ENCODE peak calls at places on chromosome 7, in seven cellular contexts. B, U, T, N, M, V and K are unnamed samples.

GRCh38 chr7:19747740-19748339 is 25.6 kb downstream of the TMEM196 start:
- DNase-seq in B (no peak), U (peak; percentile 43), T (no peak), N (no peak), M (peak; percentile 39), V (peak; percentile 22), K (no peak)

GRCh38 chr7:92281031-92281430 is 35.3 kb downstream of the ANKIB1 start:
- DNase-seq in B (no peak), U (no peak), T (no peak), N (no peak), M (no peak), V (no peak), K (no peak)

GRCh38 chr7:79317728-79318127 is 135.7 kb downstream of the MAGI2 start:
- DNase-seq in B (no peak), U (peak; percentile 77), T (no peak), N (no peak), M (peak; percentile 92), V (peak; percentile 97), K (no peak)

GRCh38 chr7:22911889-22912288 is 89.2 kb upstream of the TOMM7 start:
- DNase-seq in B (no peak), U (no peak), T (no peak), N (no peak), M (peak; percentile 55), V (peak; percentile 29), K (no peak)

GRCh38 chr7:4073750-4074149 is 608.3 kb upstream of the FOXK1 start:
- DNase-seq in B (no peak), U (no peak), T (no peak), N (no peak), M (no peak), V (no peak), K (no peak)

GRCh38 chr7:115724400-115725056 is 306.0 kb downstream of the TFEC start:
- DNase-seq in B (no peak), U (peak; percentile 52), T (peak; percentile 14), N (no peak), M (no peak), V (no peak), K (no peak)

GRCh38 chr7:116167177-116167576 is 43.2 kb upstream of the TES start:
- DNase-seq in B (no peak), U (no peak), T (no peak), N (no peak), M (no peak), V (no peak), K (no peak)

GRCh38 chr7:140899883-140900282 is 24.8 kb downstream of the BRAF start:
- DNase-seq in B (no peak), U (no peak), T (no peak), N (no peak), M (no peak), V (no peak), K (no peak)

GRCh38 chr7:157253850-157254249 is 83.0 kb upstream of the DNAJB6 start:
- DNase-seq in B (no peak), U (no peak), T (peak; percentile 92), N (peak; percentile 74), M (no peak), V (no peak), K (peak; percentile 85)

GRCh38 chr7:149232362-149232761 is 7.1 kb upstream of the ZNF212 start:
- DNase-seq in B (no peak), U (no peak), T (no peak), N (no peak), M (no peak), V (no peak), K (no peak)

GRCh38 chr7:129845972-129846327 is 106.8 kb downstream of the UBE2H start:
- DNase-seq in B (no peak), U (peak; percentile 74), T (no peak), N (no peak), M (peak; percentile 94), V (peak; percentile 91), K (no peak)

GRCh38 chr7:34128762-34129161 is 223.4 kb downstream of the BMPER start:
- DNase-seq in B (no peak), U (no peak), T (no peak), N (no peak), M (peak; percentile 63), V (peak; percentile 61), K (no peak)

GRCh38 chr7:105178928-105179541 is 165.0 kb downstream of the KMT2E start:
- DNase-seq in B (no peak), U (no peak), T (no peak), N (no peak), M (no peak), V (no peak), K (no peak)

DNA sequence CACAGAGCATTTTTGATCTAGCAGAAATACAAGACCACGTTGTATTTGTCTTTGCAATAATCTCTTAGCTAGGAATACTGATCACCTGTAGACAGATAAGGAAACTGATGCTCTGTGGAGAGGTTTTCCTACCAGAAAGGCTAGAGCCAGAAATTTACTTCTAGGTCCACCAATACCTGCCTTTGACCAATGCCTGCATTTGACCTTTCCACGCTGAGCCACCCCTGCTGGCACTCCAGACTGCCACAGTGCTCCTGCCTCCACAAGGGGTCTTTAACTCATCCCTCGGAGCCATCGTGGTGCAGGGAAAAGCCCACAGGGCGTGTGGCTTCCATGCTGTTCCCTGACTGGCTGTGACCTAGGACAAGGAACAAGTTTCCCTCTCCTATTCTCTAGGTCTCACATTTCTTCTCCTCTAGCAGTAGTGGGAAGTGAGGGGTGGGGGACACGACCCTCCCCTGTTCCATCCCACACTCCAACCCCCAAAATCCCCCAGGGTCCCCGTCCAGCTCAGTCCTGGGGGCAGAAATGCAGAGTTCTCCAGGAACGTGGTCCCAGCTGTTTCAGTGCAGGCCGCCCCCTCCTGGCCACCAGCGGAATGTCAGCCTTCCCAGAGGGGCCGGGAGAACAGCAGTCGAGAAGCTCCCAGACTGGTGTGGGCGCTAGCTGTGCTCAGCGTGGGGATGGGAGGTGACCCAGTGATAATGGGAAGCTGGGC is 1.4 kb upstream of the ELN start:
- DNase-seq in B (peak; percentile 91), U (peak; percentile 72), T (peak; percentile 81), N (peak; percentile 76), M (peak; percentile 41), V (peak; percentile 46), K (peak; percentile 84)
- H3K4me3 ChIP-seq in B (no peak overlapping the region), U (no peak overlapping the region), T (no peak overlapping the region), N (no peak overlapping the region), M (no peak overlapping the region), V (no peak overlapping the region), K (peak overlapping the region; percentile 62)

GRCh38 chr7:21260939-21261338 is 166.9 kb upstream of the SP4 start:
- DNase-seq in B (no peak), U (no peak), T (no peak), N (no peak), M (no peak), V (no peak), K (no peak)

GRCh38 chr7:21256310-21256877 is 171.5 kb upstream of the SP4 start:
- DNase-seq in B (no peak), U (peak; percentile 62), T (no peak), N (peak; percentile 17), M (peak; percentile 18), V (peak; percentile 38), K (peak; percentile 3)

DNA sequence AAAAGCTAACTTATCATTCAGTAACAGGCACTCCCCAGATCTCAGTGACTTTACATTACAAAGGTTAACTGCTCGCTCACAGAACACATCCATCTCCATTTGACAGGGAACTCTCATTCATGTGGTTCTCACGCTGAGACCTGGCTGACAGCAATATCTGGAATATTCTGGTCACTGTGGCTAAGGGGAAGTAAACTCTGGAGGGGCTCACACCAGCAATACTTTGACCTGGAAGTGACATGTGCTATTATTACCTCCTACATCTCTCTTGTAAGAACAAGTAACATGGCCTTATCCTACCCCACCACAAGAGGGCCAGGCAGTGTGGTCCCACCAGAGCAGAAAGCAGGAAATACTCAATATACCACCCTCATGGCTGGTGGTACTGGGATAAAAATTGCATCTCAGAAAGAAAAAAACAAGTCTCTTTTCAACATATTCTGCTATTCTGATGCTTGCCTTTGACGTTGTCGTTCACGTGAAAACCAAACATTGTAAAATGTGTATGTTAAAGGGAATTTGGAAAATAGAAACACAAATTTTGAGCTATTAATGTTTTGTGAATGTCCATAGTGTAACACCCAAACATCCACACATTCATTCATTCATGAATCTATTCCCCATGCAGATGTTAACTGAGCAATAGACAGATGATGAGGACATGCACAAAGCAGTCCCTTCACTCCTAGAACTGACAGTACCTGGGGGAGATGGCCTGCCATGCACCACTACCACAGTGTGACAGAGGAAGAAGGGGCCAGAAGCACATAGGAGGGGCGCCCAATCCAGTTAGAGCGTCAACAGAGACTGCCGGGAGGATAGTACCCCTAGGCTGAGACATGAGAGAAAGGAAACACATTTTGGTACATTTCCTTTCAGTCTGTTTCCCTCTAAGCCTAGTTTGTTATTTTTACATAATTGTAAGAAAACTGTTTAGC is 166.0 kb upstream of the SP4 start:
- DNase-seq in B (peak; percentile 71), U (peak; percentile 67), T (peak; percentile 16), N (no peak), M (peak; percentile 13), V (peak; percentile 18), K (no peak)
- TF ChIP-seq CTCF in B (peak; percentile 54), U (peak; percentile 68), T (peak; percentile 32), N (no peak), M (peak; percentile 59), V (peak; percentile 46), K (peak; percentile 60)

DNA sequence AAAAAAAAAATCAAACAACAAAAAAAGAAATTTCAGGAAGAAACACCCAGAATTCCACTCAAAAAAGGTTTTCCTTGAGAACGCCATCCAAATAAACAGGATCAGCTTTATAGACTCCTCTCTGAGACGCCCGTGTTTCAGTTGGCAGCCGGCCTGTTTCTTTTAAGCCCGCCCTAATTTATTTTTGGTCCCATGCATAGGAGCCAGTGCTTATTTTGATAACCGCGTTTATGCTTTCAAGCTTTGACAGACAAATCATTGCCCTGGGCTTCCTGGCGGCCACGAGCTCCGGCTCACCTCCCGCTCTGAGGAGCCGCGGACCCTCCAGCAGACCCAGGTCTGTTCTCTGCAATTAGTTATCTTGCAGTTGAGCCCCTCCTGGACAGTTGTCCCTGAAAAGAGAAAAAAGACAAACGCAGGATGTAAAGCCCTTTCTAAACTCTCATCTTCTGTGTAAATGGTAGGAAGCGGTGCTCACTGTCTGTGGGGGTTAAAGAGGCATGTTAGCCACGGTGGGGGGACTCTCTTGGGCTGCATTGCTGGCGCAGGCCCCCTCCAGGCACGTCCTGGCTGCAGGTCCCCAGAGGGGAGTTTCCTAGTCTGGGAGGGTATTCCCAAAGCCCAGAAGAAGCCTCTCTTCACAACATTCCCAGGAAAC is 22.2 kb upstream of the UNCX start:
- DNase-seq in B (no peak), U (no peak), T (no peak), N (no peak), M (no peak), V (no peak), K (no peak)
- H3K27me3 ChIP-seq in B (peaks cover 68% of the 10 kb centered on the region), U (peaks cover 29% of the 10 kb centered on the region), T (no peaks in the 10 kb centered on the region), N (peaks cover 21% of the 10 kb centered on the region), M (peaks cover 33% of the 10 kb centered on the region), V (peaks cover 64% of the 10 kb centered on the region), K (no peaks in the 10 kb centered on the region)

DNA sequence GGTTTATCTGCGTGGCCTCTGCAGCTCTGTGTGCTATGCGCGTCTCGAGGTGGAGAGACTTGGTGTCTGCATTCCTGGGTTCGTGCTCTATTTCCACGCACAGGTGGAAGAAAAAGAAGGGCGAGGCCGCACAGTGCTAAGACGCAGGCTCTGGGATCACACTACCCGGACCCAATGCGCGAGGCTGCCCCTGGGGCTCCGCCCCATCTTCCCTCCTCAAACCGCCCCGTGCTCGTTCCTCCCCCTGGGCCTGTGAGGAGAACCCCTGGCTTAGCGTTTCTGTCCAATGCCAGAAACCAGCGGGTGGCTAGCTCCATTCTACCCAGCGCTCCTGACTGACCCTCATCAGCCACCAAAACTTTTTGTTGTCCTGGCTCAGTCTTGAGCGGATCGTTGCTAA is 143.1 kb downstream of the DYNC2I1 start:
- DNase-seq in B (no peak), U (no peak), T (no peak), N (no peak), M (no peak), V (no peak), K (no peak)
- H3K4me3 ChIP-seq in B (no peak overlapping the region), U (no peak overlapping the region), T (no peak overlapping the region), N (no peak overlapping the region), M (no peak overlapping the region), V (no peak overlapping the region), K (no peak overlapping the region)

GRCh38 chr7:125370502-125370901 is 440.9 kb upstream of the POT1 start:
- DNase-seq in B (no peak), U (no peak), T (no peak), N (no peak), M (no peak), V (no peak), K (no peak)
- TF ChIP-seq CTCF in B (no peak), U (no peak), T (no peak), N (no peak), M (no peak), V (no peak), K (no peak)